ENCODE peak calls at places on chromosomes 16 and 17, in four cellular contexts. One of them, this sample, is unnamed.

GRCh38 chr16:80824623-80825364 is 20.4 kb upstream of the CDYL2 start:
- DNase-seq in GM12878: peak
- DNase-seq in HepG2: peak
- DNase-seq in K562: peak
- DNase-seq in this sample: peak

GRCh38 chr17:29433551-29433950 is 43.4 kb downstream of the TAOK1 start:
- DNase-seq in GM12878: no peak
- DNase-seq in HepG2: no peak
- DNase-seq in K562: no peak
- DNase-seq in this sample: no peak

GRCh38 chr17:77465358-77466041 is 324.7 kb downstream of the SEC14L1 start:
- DNase-seq in K562: no peak
- DNase-seq in GM12878: peak
- DNase-seq in HepG2: no peak
- DNase-seq in this sample: no peak

GRCh38 chr17:63696381-63696961 is 3.5 kb downstream of the LIMD2 start:
- DNase-seq in K562: peak
- DNase-seq in HepG2: peak
- DNase-seq in GM12878: no peak
- DNase-seq in this sample: peak

GRCh38 chr17:4956493-4957061 is 5.7 kb downstream of the ENO3 start:
- DNase-seq in K562: no peak
- DNase-seq in HepG2: no peak
- DNase-seq in GM12878: no peak
- DNase-seq in this sample: peak

GRCh38 chr17:78717431-78717980 is 64.6 kb downstream of the CYTH1 start:
- DNase-seq in HepG2: peak
- DNase-seq in K562: no peak
- DNase-seq in GM12878: no peak
- DNase-seq in this sample: no peak

GRCh38 chr16:68636818-68637217 is 8.3 kb upstream of the CDH3 start:
- DNase-seq in HepG2: no peak
- DNase-seq in K562: no peak
- DNase-seq in GM12878: no peak
- DNase-seq in this sample: no peak

GRCh38 chr16:4293822-4294457 is 21.1 kb upstream of the TFAP4 start:
- DNase-seq in GM12878: no peak
- DNase-seq in K562: peak
- DNase-seq in HepG2: no peak
- DNase-seq in this sample: peak

GRCh38 chr16:81708459-81709368 is 70.4 kb upstream of the PLCG2 start:
- DNase-seq in HepG2: no peak
- DNase-seq in GM12878: no peak
- DNase-seq in K562: no peak
- DNase-seq in this sample: no peak

GRCh38 chr16:73154063-73154870 is 106.3 kb upstream of the ZFHX3 start:
- DNase-seq in GM12878: no peak
- DNase-seq in K562: no peak
- DNase-seq in HepG2: no peak
- DNase-seq in this sample: no peak

GRCh38 chr16:81277681-81278080 is 37.1 kb upstream of the GAN start:
- DNase-seq in K562: no peak
- DNase-seq in HepG2: no peak
- DNase-seq in GM12878: no peak
- DNase-seq in this sample: no peak

GRCh38 chr16:27240948-27241531 is 27.5 kb downstream of the NSMCE1 start:
- DNase-seq in HepG2: no peak
- DNase-seq in K562: no peak
- DNase-seq in GM12878: no peak
- DNase-seq in this sample: no peak

GRCh38 chr17:56902350-56902749 is 11.5 kb downstream of the TRIM25 start:
- DNase-seq in GM12878: no peak
- DNase-seq in HepG2: no peak
- DNase-seq in K562: no peak
- DNase-seq in this sample: no peak

GRCh38 chr16:49839462-49839825 is 16.5 kb downstream of the ZNF423 start:
- DNase-seq in K562: no peak
- DNase-seq in HepG2: no peak
- DNase-seq in GM12878: no peak
- DNase-seq in this sample: no peak
- TF ChIP-seq CREM in K562: no peak
- TF ChIP-seq CREM in HepG2: no peak
- TF ChIP-seq CREM in GM12878: no peak
- TF ChIP-seq CREM in this sample: no peak

GRCh38 chr16:60731329-60731728 is 1304.9 kb downstream of the CDH8 start:
- DNase-seq in GM12878: no peak
- DNase-seq in HepG2: no peak
- DNase-seq in K562: no peak
- DNase-seq in this sample: no peak

GRCh38 chr16:60729052-60729451 is 1307.2 kb downstream of the CDH8 start:
- DNase-seq in K562: no peak
- DNase-seq in GM12878: no peak
- DNase-seq in HepG2: no peak
- DNase-seq in this sample: no peak

DNA sequence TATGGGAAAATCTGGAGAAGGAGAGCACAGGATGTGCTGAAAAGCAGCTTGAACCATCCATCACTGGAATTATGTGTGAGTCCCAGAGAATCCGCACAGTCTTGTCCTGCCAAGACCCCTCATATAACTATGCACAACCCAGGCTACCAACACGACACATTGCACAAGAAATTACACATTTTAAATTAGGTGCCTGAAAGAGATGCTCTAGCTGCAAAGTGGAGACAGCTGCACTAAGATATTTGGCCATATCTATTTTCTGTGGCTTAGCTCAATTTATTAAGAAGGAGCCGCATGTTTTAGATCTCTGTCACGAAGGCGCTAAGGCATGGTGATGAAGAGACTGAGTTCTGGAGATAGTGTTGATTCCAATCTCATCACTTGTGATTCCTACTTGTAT is 1308.4 kb downstream of the CDH8 start:
- DNase-seq in K562: no peak
- DNase-seq in HepG2: no peak
- DNase-seq in GM12878: no peak
- DNase-seq in this sample: no peak
- TF ChIP-seq ATF2 in K562: no peak
- TF ChIP-seq ATF2 in HepG2: no peak
- TF ChIP-seq ATF2 in GM12878: no peak
- TF ChIP-seq ATF2 in this sample: no peak

DNA sequence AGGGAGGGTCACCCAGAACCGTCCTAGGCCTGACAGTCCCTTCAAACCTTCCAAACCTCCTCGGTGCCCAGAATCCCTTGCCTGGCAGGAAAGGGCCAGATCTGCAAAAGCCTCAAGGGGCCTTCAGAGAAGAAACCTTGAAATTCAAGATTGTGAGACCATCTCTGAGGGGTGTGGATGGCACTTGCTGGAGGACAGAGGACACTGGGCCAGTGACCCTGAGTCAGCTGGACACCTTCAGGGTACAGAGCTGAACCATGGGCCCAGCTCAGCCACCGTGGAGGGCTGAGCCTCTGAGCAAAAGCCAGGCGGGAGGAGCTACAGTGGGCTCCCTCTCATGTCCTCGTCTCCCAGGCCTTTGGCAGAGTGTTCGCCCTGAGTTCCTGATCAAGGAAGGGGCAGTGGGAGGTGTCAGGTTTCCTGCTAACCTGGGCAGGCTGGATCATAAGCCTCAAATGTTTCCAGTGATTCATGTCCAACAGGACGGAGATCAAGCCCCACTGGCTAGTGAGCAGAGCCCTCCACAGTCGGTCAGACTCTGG is 3.0 kb downstream of the PDILT start:
- DNase-seq in K562: no peak
- DNase-seq in HepG2: no peak
- DNase-seq in GM12878: no peak
- DNase-seq in this sample: no peak
- TF ChIP-seq CREM in K562: no peak
- TF ChIP-seq CREM in HepG2: no peak
- TF ChIP-seq CREM in GM12878: no peak
- TF ChIP-seq CREM in this sample: no peak

GRCh38 chr17:66472123-66472522 is 169.7 kb downstream of the PRKCA start:
- DNase-seq in HepG2: no peak
- DNase-seq in K562: no peak
- DNase-seq in GM12878: no peak
- DNase-seq in this sample: no peak

GRCh38 chr17:66476014-66476413 is 173.6 kb downstream of the PRKCA start:
- DNase-seq in HepG2: no peak
- DNase-seq in K562: no peak
- DNase-seq in GM12878: no peak
- DNase-seq in this sample: no peak

GRCh38 chr17:66477615-66478283 is 175.3 kb downstream of the PRKCA start:
- DNase-seq in K562: no peak
- DNase-seq in GM12878: no peak
- DNase-seq in HepG2: no peak
- DNase-seq in this sample: no peak

GRCh38 chr17:66474258-66474657 is 171.8 kb downstream of the PRKCA start:
- DNase-seq in GM12878: no peak
- DNase-seq in K562: no peak
- DNase-seq in HepG2: no peak
- DNase-seq in this sample: no peak

DNA sequence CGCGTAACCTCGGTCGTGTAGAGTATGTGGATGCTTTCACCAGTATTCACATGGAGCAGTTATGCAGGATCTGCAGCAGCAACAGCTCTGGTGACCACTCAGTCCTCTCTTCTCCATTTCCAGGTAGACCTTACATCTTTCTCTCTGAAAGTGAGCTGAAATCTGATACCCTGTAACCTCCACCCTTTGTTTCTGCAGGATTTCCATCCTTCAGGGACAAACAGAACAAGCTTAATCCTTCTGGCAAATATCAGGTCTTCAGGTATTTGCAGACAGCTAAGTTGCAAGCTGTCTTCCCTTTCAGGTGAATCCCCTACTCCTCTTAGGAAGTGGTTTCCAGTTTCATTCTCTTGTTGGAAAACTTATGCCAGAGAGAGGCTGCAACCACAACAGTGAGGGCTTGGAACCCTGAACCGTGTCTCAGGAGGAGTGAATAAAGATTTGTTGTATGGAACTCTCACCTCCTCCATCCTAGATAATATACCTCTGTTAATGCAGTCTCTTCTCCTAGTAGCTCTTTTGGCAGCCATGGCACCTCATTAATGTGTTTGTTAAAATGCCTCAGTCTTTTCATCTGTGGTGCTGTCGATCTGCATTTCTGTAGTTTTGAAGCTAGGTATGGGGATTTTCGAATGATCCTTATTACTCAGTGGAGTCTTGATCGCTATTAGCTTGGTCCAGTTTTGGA is 172.5 kb downstream of the PRKCA start:
- DNase-seq in HepG2: peak
- DNase-seq in GM12878: no peak
- DNase-seq in K562: no peak
- DNase-seq in this sample: no peak
- TF ChIP-seq ATF2 in HepG2: peak
- TF ChIP-seq ATF2 in GM12878: no peak
- TF ChIP-seq ATF2 in K562: no peak
- TF ChIP-seq ATF2 in this sample: no peak

DNA sequence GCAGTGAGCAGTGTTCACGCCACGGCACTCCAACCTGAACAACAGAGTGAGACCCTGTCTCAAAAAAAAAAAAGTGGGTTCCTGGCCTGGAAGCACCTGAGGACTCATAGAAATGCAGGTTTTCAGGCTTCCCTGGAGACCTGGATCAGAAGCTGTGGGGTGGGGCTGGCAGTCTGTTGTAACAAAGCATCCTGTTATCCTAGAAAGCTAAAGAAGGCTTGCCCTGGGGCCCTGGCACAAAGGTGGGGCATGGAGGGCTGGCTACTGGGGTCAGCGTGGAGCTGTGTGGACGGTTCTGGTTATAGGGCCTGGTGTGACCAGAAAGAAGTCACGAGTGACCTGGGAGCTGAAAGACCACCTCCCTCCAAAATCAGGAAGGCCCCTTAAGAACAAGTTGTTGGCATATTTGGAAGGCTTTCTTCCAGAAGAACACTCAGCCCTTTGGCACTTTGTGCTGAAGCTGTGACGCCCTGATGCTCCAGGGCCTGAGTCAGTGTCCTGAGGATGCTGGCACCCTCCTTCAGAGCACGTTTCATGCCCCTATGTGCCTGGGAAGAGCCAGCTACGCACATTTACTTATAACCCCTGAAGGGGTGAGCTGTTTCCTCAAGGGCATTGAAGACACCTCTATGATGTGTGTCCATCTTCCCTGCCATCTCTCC is 6.2 kb downstream of the CRISPLD2 start:
- DNase-seq in HepG2: no peak
- DNase-seq in K562: no peak
- DNase-seq in GM12878: no peak
- DNase-seq in this sample: no peak
- TF ChIP-seq CREM in HepG2: no peak
- TF ChIP-seq CREM in K562: no peak
- TF ChIP-seq CREM in GM12878: no peak
- TF ChIP-seq CREM in this sample: no peak

GRCh38 chr16:3282747-3283524 is at the start of gene ZNF263:
- DNase-seq in GM12878: peak
- DNase-seq in HepG2: peak
- DNase-seq in K562: peak
- DNase-seq in this sample: peak

GRCh38 chr16:3281222-3281621 is 2.1 kb upstream of the ZNF263 start:
- DNase-seq in GM12878: no peak
- DNase-seq in HepG2: no peak
- DNase-seq in K562: no peak
- DNase-seq in this sample: no peak

GRCh38 chr16:3282103-3282746 is 1.1 kb upstream of the ZNF263 start:
- DNase-seq in HepG2: peak
- DNase-seq in K562: peak
- DNase-seq in GM12878: no peak
- DNase-seq in this sample: peak

GRCh38 chr16:3285131-3285530 is 1.8 kb downstream of the ZNF263 start:
- DNase-seq in GM12878: no peak
- DNase-seq in HepG2: no peak
- DNase-seq in K562: no peak
- DNase-seq in this sample: peak

GRCh38 chr16:3283525-3284447 is 495 bp downstream of the ZNF263 start:
- DNase-seq in K562: no peak
- DNase-seq in GM12878: no peak
- DNase-seq in HepG2: no peak
- DNase-seq in this sample: peak
- TF ChIP-seq ATF2 in K562: no peak
- TF ChIP-seq ATF2 in GM12878: no peak
- TF ChIP-seq ATF2 in HepG2: no peak
- TF ChIP-seq ATF2 in this sample: no peak

GRCh38 chr17:8091033-8091687 is 3.6 kb upstream of the ALOX12B start:
- DNase-seq in HepG2: no peak
- DNase-seq in K562: no peak
- DNase-seq in GM12878: peak
- DNase-seq in this sample: no peak
- TF ChIP-seq CREM in HepG2: no peak
- TF ChIP-seq CREM in K562: no peak
- TF ChIP-seq CREM in GM12878: no peak
- TF ChIP-seq CREM in this sample: no peak

DNA sequence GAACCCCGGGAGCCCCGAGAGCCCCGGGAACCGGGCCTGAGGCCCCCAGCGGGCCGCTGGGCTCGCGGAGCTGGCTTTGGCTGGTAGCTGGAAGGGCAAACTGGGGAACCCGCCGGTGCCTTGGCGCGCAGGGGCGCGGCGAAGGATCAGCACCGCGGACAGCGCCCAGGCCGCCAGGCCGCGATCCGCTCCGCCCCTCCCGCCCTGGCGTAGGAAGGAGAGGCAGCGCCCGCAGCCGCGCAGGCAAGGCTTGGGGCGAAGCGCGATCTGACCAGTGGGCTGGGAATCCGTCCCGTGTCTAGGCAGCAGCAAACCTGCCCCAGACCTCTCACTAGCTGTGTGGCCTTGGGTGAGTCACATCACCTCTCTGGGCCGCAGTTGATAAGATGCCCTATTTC is 331 bp upstream of the CCDC92B start:
- DNase-seq in GM12878: peak
- DNase-seq in K562: peak
- DNase-seq in HepG2: peak
- DNase-seq in this sample: peak
- TF ChIP-seq ATF2 in GM12878: no peak
- TF ChIP-seq ATF2 in K562: no peak
- TF ChIP-seq ATF2 in HepG2: peak
- TF ChIP-seq ATF2 in this sample: peak